ENCODE peak calls at places on chromosomes 5 and 9, in four cellular contexts. I, J, Y and Z are unnamed samples.

GRCh38 chr5:74131256-74131655 is 505.3 kb downstream of the ARHGEF28 start:
- DNase-seq in I (no peak), Y (no peak), J (no peak), Z (no peak)

GRCh38 chr9:4035809-4036208 is 264.1 kb downstream of the GLIS3 start:
- DNase-seq in I (no peak), Y (no peak), J (no peak), Z (peak)

GRCh38 chr9:114503009-114503408 is 2.3 kb downstream of the WHRN start:
- DNase-seq in Y (no peak), I (peak), J (peak), Z (peak)

GRCh38 chr5:165227515-165227914 is 1722.1 kb downstream of the MAT2B start:
- DNase-seq in J (no peak), I (no peak), Y (no peak), Z (no peak)

GRCh38 chr5:99590806-99591205 is 662.0 kb upstream of the CHD1 start:
- DNase-seq in I (no peak), Y (no peak), J (no peak), Z (no peak)

GRCh38 chr5:171157775-171158174 is 151.3 kb upstream of the TLX3 start:
- DNase-seq in J (no peak), Y (no peak), I (no peak), Z (no peak)

GRCh38 chr5:51567636-51568035 is 184.4 kb downstream of the ISL1 start:
- DNase-seq in Y (no peak), I (no peak), J (no peak), Z (no peak)

GRCh38 chr9:129273941-129274709 is 96.1 kb upstream of the IER5L start:
- DNase-seq in Y (no peak), I (no peak), J (no peak), Z (no peak)

GRCh38 chr5:177432905-177433657 is 6.6 kb downstream of the GRK6 start:
- DNase-seq in Y (no peak), I (no peak), J (no peak), Z (no peak)

GRCh38 chr5:33334829-33335228 is 105.9 kb upstream of the TARS1 start:
- DNase-seq in J (no peak), Y (no peak), I (no peak), Z (no peak)

GRCh38 chr9:117595650-117596049 is 108.6 kb upstream of the TLR4 start:
- DNase-seq in J (no peak), I (no peak), Y (no peak), Z (no peak)